ENCODE peak calls at places on chromosome 18, in eight cellular contexts. X is MCF 10A; M is NCI-H2029 treated with DMSO at 0.1 percent for 48 hours; Q is activated T-cell treated with anti-CD3 and anti-CD28 coated beads, Interleukin-2, amount 50 U/mL, for 48 hours; V is GM18507; T is NCI-H1436; U is thyroid gland; B is HuH-7.5. F is an unnamed sample.

GRCh38 chr18:35371412-35372195 is 5.5 kb downstream of the ZNF396 start:
- DNase-seq in X (peak), M (no peak), Q (no peak), V (no peak), T (no peak), U (no peak), B (no peak), F (no peak)

GRCh38 chr18:67385455-67385854 is 131.1 kb downstream of the DSEL start:
- DNase-seq in X (no peak), M (no peak), Q (no peak), V (no peak), T (no peak), U (no peak), B (no peak), F (no peak)

GRCh38 chr18:75544496-75544895 is 117.0 kb upstream of the SMIM21 start:
- DNase-seq in X (peak), M (no peak), Q (no peak), V (no peak), T (no peak), U (no peak), B (no peak), F (no peak)

GRCh38 chr18:33755918-33756590 is 178.0 kb downstream of the ASXL3 start:
- DNase-seq in X (peak), M (peak), Q (no peak), V (no peak), T (peak), U (no peak), B (no peak), F (no peak)

GRCh38 chr18:48780151-48781001 is 170.4 kb downstream of the SMAD7 start:
- DNase-seq in X (no peak), M (no peak), Q (no peak), V (no peak), T (no peak), U (peak), B (no peak), F (no peak)

GRCh38 chr18:55337908-55338521 is 250.0 kb downstream of the TCF4 start:
- DNase-seq in X (no peak), M (no peak), Q (no peak), V (no peak), T (no peak), U (no peak), B (no peak), F (no peak)

GRCh38 chr18:7725473-7725872 is 158.4 kb downstream of the PTPRM start:
- DNase-seq in X (no peak), M (no peak), Q (no peak), V (no peak), T (no peak), U (no peak), B (no peak), F (no peak)

GRCh38 chr18:48989304-48990284 is 38.8 kb upstream of the SMAD7 start:
- DNase-seq in X (no peak), M (no peak), Q (no peak), V (no peak), T (no peak), U (no peak), B (no peak), F (no peak)

GRCh38 chr18:22683196-22683676 is 249.9 kb upstream of the RBBP8 start:
- DNase-seq in X (peak), M (peak), Q (no peak), V (no peak), T (no peak), U (peak), B (peak), F (peak)

GRCh38 chr18:9950289-9951016 is 36.6 kb downstream of the VAPA start:
- DNase-seq in X (no peak), M (no peak), Q (no peak), V (no peak), T (no peak), U (no peak), B (no peak), F (no peak)

GRCh38 chr18:22639026-22639463 is 221.3 kb upstream of the CTAGE1 start:
- DNase-seq in X (peak), M (no peak), Q (no peak), V (no peak), T (no peak), U (no peak), B (no peak), F (no peak)

GRCh38 chr18:44685296-44685695 is 4.6 kb downstream of the SETBP1 start:
- DNase-seq in X (no peak), M (no peak), Q (no peak), V (no peak), T (no peak), U (no peak), B (no peak), F (no peak)

GRCh38 chr18:78579449-78579848 is 400.2 kb upstream of the SALL3 start:
- DNase-seq in X (no peak), M (no peak), Q (no peak), V (no peak), T (no peak), U (no peak), B (no peak), F (no peak)

GRCh38 chr18:11498821-11499220 is 110.6 kb upstream of the SLC35G4 start:
- DNase-seq in X (peak), M (no peak), Q (no peak), V (no peak), T (no peak), U (no peak), B (no peak), F (no peak)

GRCh38 chr18:68033466-68033865 is 516.9 kb upstream of the DSEL start:
- DNase-seq in X (peak), M (no peak), Q (no peak), V (no peak), T (no peak), U (no peak), B (no peak), F (no peak)

GRCh38 chr18:5543854-5544389 is at the start of gene EPB41L3:
- DNase-seq in X (no peak), M (peak), Q (peak), V (no peak), T (peak), U (peak), B (no peak), F (no peak)

GRCh38 chr18:73824684-73825083 is 322.9 kb downstream of the FBXO15 start:
- DNase-seq in X (no peak), M (no peak), Q (no peak), V (no peak), T (no peak), U (no peak), B (no peak), F (no peak)

GRCh38 chr18:77811510-77811909 is 561.9 kb downstream of the GALR1 start:
- DNase-seq in X (peak), M (peak), Q (no peak), V (no peak), T (peak), U (peak), B (no peak), F (no peak)